ENCODE peak calls at places on chromosomes 11 and 22, in five cellular contexts. I is stimulated activated CD4-positive, alpha-beta T cell treated with anti-CD3 and anti-CD28 coated beads, Interleukin-1b, Interleukin-23, amount 100 ng/mL, for 1 hour; N is stimulated activated CD8-positive, alpha-beta memory T cell treated with anti-CD3 and anti-CD28 coated beads, Interleukin-7, amount 100 ng/mL, for 1 hour; Q is adipocyte; O is T follicular helper cell. W is an unnamed sample.

GRCh38 chr11:109853156-109853776 is 239.9 kb upstream of the ZC3H12C start:
- DNase-seq in N (no peak), Q (peak), O (no peak), I (no peak), W (peak)

GRCh38 chr22:49016909-49017768 is 810.5 kb downstream of the BRD1 start:
- DNase-seq in O (no peak), I (no peak), N (no peak), Q (no peak), W (no peak)

GRCh38 chr11:123034587-123034986 is 27.3 kb downstream of the HSPA8 start:
- DNase-seq in N (no peak), O (no peak), Q (no peak), I (no peak), W (no peak)

GRCh38 chr11:109696191-109696897 is 274.4 kb downstream of the C11orf87 start:
- DNase-seq in O (no peak), I (no peak), N (no peak), Q (no peak), W (no peak)

GRCh38 chr11:132576706-132577105 is 955.6 kb downstream of the OPCML start:
- DNase-seq in I (no peak), Q (peak), N (no peak), O (no peak), W (peak)

GRCh38 chr11:11107081-11107480 is 246.0 kb downstream of the CSNK2A3 start:
- DNase-seq in N (no peak), Q (no peak), O (no peak), I (no peak), W (no peak)

GRCh38 chr11:74612877-74613276 is 20.5 kb downstream of the POLD3 start:
- DNase-seq in O (no peak), I (no peak), N (no peak), Q (no peak), W (no peak)

GRCh38 chr11:9095421-9095820 is 4.0 kb upstream of the SCUBE2 start:
- DNase-seq in N (no peak), O (no peak), Q (no peak), I (no peak), W (no peak)

GRCh38 chr11:105027671-105028070 is 4.7 kb upstream of the CASP5 start:
- DNase-seq in N (no peak), O (no peak), I (no peak), Q (no peak), W (no peak)

GRCh38 chr22:43828711-43829447 is 16.8 kb upstream of the EFCAB6 start:
- DNase-seq in I (no peak), Q (no peak), N (no peak), O (no peak), W (no peak)

GRCh38 chr11:123351375-123351774 is 78.7 kb upstream of the GRAMD1B start:
- DNase-seq in N (no peak), Q (no peak), O (no peak), I (no peak), W (peak)

GRCh38 chr11:65437436-65438227 is 15.0 kb downstream of the NEAT1 start:
- DNase-seq in O (no peak), I (no peak), N (no peak), Q (peak), W (no peak)

GRCh38 chr11:64313491-64314145 is 3.7 kb downstream of the TRMT112 start:
- DNase-seq in O (no peak), I (no peak), Q (no peak), N (no peak), W (no peak)

GRCh38 chr22:23305321-23305910 is 125.1 kb downstream of the BCR start:
- DNase-seq in Q (peak), O (no peak), N (no peak), I (no peak), W (no peak)

GRCh38 chr11:69483696-69484426 is 2.4 kb downstream of the LINC01488 start:
- DNase-seq in N (no peak), Q (no peak), I (no peak), O (no peak), W (no peak)

GRCh38 chr11:60952742-60953170 is 780 bp upstream of the SLC15A3 start:
- DNase-seq in Q (no peak), N (no peak), O (no peak), I (no peak), W (no peak)

GRCh38 chr11:86230921-86231320 is 13.6 kb upstream of the EED start:
- DNase-seq in O (no peak), N (no peak), Q (peak), I (no peak), W (no peak)

GRCh38 chr11:92528051-92528450 is 303.4 kb downstream of the FAT3 start:
- DNase-seq in I (no peak), N (no peak), Q (peak), O (no peak), W (no peak)

GRCh38 chr11:14036495-14036894 is 74.0 kb downstream of the SPON1 start:
- DNase-seq in O (no peak), N (no peak), Q (no peak), I (no peak), W (no peak)

GRCh38 chr11:70555092-70555491 is 156.8 kb downstream of the CTTN start:
- DNase-seq in O (no peak), N (no peak), Q (no peak), I (no peak), W (no peak)

GRCh38 chr11:26930518-26931247 is 63.2 kb upstream of the FIBIN start:
- DNase-seq in Q (peak), I (no peak), N (no peak), O (no peak), W (peak)

GRCh38 chr11:28697920-28698827 is 590.0 kb downstream of the METTL15 start:
- DNase-seq in Q (peak), N (no peak), O (no peak), I (no peak), W (peak)

GRCh38 chr11:2319791-2320481 is 18.1 kb downstream of the TSPAN32 start:
- DNase-seq in Q (no peak), O (no peak), I (no peak), N (no peak), W (no peak)

GRCh38 chr11:11620251-11620965 is 1.4 kb downstream of the GALNT18 start:
- DNase-seq in N (no peak), Q (peak), O (no peak), I (no peak), W (peak)

GRCh38 chr11:118485273-118485672 is 42.0 kb upstream of the TTC36 start:
- DNase-seq in Q (no peak), I (no peak), O (no peak), N (no peak), W (no peak)

GRCh38 chr11:120547301-120547700 is 35.8 kb downstream of the GRIK4 start:
- DNase-seq in Q (no peak), O (no peak), N (no peak), I (no peak), W (no peak)

GRCh38 chr11:3148255-3148989 is 16.7 kb downstream of the OSBPL5 start:
- DNase-seq in O (no peak), Q (no peak), N (no peak), I (no peak), W (no peak)

GRCh38 chr11:67416416-67417335 is 1.2 kb downstream of the CARNS1 start:
- DNase-seq in Q (no peak), O (peak), N (peak), I (peak), W (no peak)

GRCh38 chr11:116427337-116427902 is 345.4 kb downstream of the BUD13 start:
- DNase-seq in I (no peak), N (no peak), O (no peak), Q (no peak), W (no peak)

GRCh38 chr11:19404787-19405186 is 164.0 kb upstream of the E2F8 start:
- DNase-seq in I (no peak), N (no peak), O (no peak), Q (no peak), W (no peak)

GRCh38 chr11:67282876-67283371 is 6.2 kb upstream of the ANKRD13D start:
- DNase-seq in N (no peak), Q (no peak), O (no peak), I (no peak), W (no peak)